ENCODE peak calls at places on chromosomes 1 and 21, in six cellular contexts. One of them, this sample, is unnamed.

GRCh38 chr1:54221867-54222484 is 22.0 kb downstream of the MRPL37 start:
- ATAC-seq in upper lobe of left lung: no peak
- ATAC-seq in A549: no peak
- ATAC-seq in HepG2: peak
- ATAC-seq in GM12878: no peak
- ATAC-seq in K562: peak
- ATAC-seq in this sample: no peak

GRCh38 chr1:218475275-218475674 is 130.1 kb downstream of the TGFB2 start:
- ATAC-seq in GM12878: no peak
- ATAC-seq in A549: no peak
- ATAC-seq in HepG2: no peak
- ATAC-seq in K562: no peak
- ATAC-seq in upper lobe of left lung: no peak
- ATAC-seq in this sample: no peak

GRCh38 chr1:64537942-64538341 is 68.0 kb downstream of the CACHD1 start:
- ATAC-seq in A549: no peak
- ATAC-seq in K562: no peak
- ATAC-seq in HepG2: no peak
- ATAC-seq in GM12878: no peak
- ATAC-seq in upper lobe of left lung: no peak
- ATAC-seq in this sample: no peak

GRCh38 chr1:185546029-185546428 is 188.2 kb upstream of the HMCN1 start:
- ATAC-seq in upper lobe of left lung: no peak
- ATAC-seq in HepG2: no peak
- ATAC-seq in A549: no peak
- ATAC-seq in K562: no peak
- ATAC-seq in GM12878: no peak
- ATAC-seq in this sample: no peak

GRCh38 chr1:54591127-54591756 is 32.1 kb downstream of the FAM151A start:
- ATAC-seq in HepG2: no peak
- ATAC-seq in GM12878: no peak
- ATAC-seq in upper lobe of left lung: no peak
- ATAC-seq in K562: no peak
- ATAC-seq in A549: no peak
- ATAC-seq in this sample: no peak

GRCh38 chr1:115327270-115327669 is 10.8 kb downstream of the NGF start:
- ATAC-seq in A549: no peak
- ATAC-seq in upper lobe of left lung: no peak
- ATAC-seq in K562: no peak
- ATAC-seq in GM12878: no peak
- ATAC-seq in HepG2: no peak
- ATAC-seq in this sample: no peak

GRCh38 chr1:11649237-11649623 is 5.0 kb downstream of the FBXO2 start:
- ATAC-seq in K562: no peak
- ATAC-seq in A549: no peak
- ATAC-seq in HepG2: no peak
- ATAC-seq in upper lobe of left lung: no peak
- ATAC-seq in GM12878: no peak
- ATAC-seq in this sample: no peak

GRCh38 chr1:52907068-52907811 is 14.3 kb downstream of the ECHDC2 start:
- ATAC-seq in K562: peak
- ATAC-seq in A549: no peak
- ATAC-seq in GM12878: no peak
- ATAC-seq in upper lobe of left lung: no peak
- ATAC-seq in HepG2: no peak
- ATAC-seq in this sample: no peak

GRCh38 chr1:25997759-25998074 is at the start of gene PAFAH2:
- ATAC-seq in K562: peak
- ATAC-seq in A549: peak
- ATAC-seq in GM12878: no peak
- ATAC-seq in upper lobe of left lung: peak
- ATAC-seq in HepG2: peak
- ATAC-seq in this sample: peak

GRCh38 chr1:228265167-228265566 is 57.3 kb downstream of the OBSCN start:
- ATAC-seq in upper lobe of left lung: no peak
- ATAC-seq in GM12878: peak
- ATAC-seq in K562: peak
- ATAC-seq in HepG2: peak
- ATAC-seq in A549: no peak
- ATAC-seq in this sample: no peak

GRCh38 chr1:40372658-40373322 is 737 bp upstream of the SMAP2 start:
- ATAC-seq in A549: no peak
- ATAC-seq in upper lobe of left lung: no peak
- ATAC-seq in K562: no peak
- ATAC-seq in GM12878: no peak
- ATAC-seq in HepG2: no peak
- ATAC-seq in this sample: no peak

GRCh38 chr1:215146252-215146975 is 63.9 kb downstream of the KCNK2 start:
- ATAC-seq in K562: no peak
- ATAC-seq in GM12878: no peak
- ATAC-seq in upper lobe of left lung: no peak
- ATAC-seq in A549: peak
- ATAC-seq in HepG2: no peak
- ATAC-seq in this sample: no peak

GRCh38 chr21:38355992-38356781 is 99.4 kb downstream of the KCNJ15 start:
- ATAC-seq in upper lobe of left lung: peak
- ATAC-seq in K562: peak
- ATAC-seq in A549: peak
- ATAC-seq in HepG2: peak
- ATAC-seq in GM12878: peak
- ATAC-seq in this sample: peak

GRCh38 chr1:13667696-13668095 is 32.3 kb upstream of the PRDM2 start:
- ATAC-seq in GM12878: peak
- ATAC-seq in K562: no peak
- ATAC-seq in HepG2: no peak
- ATAC-seq in A549: no peak
- ATAC-seq in upper lobe of left lung: no peak
- ATAC-seq in this sample: no peak

GRCh38 chr1:52963101-52963500 is 36.0 kb downstream of the SCP2 start:
- ATAC-seq in A549: no peak
- ATAC-seq in upper lobe of left lung: no peak
- ATAC-seq in HepG2: no peak
- ATAC-seq in GM12878: no peak
- ATAC-seq in K562: no peak
- ATAC-seq in this sample: no peak

GRCh38 chr21:36973986-36974850 is 7.7 kb upstream of the HLCS start:
- ATAC-seq in HepG2: no peak
- ATAC-seq in A549: no peak
- ATAC-seq in K562: peak
- ATAC-seq in GM12878: peak
- ATAC-seq in upper lobe of left lung: no peak
- ATAC-seq in this sample: no peak

GRCh38 chr21:33201945-33202344 is 27.8 kb upstream of the IFNAR2 start:
- ATAC-seq in A549: no peak
- ATAC-seq in K562: no peak
- ATAC-seq in GM12878: no peak
- ATAC-seq in upper lobe of left lung: no peak
- ATAC-seq in HepG2: no peak
- ATAC-seq in this sample: no peak

GRCh38 chr1:50796277-50796676 is 163.8 kb downstream of the FAF1 start:
- ATAC-seq in HepG2: no peak
- ATAC-seq in GM12878: no peak
- ATAC-seq in K562: no peak
- ATAC-seq in A549: no peak
- ATAC-seq in upper lobe of left lung: no peak
- ATAC-seq in this sample: no peak

GRCh38 chr1:26449868-26450267 is 17.7 kb downstream of the DHDDS start:
- ATAC-seq in GM12878: no peak
- ATAC-seq in HepG2: no peak
- ATAC-seq in K562: peak
- ATAC-seq in A549: no peak
- ATAC-seq in upper lobe of left lung: no peak
- ATAC-seq in this sample: no peak

GRCh38 chr1:101139130-101139529 is 97.7 kb upstream of the S1PR1 start:
- ATAC-seq in GM12878: no peak
- ATAC-seq in A549: no peak
- ATAC-seq in K562: no peak
- ATAC-seq in upper lobe of left lung: no peak
- ATAC-seq in HepG2: no peak
- ATAC-seq in this sample: no peak

DNA sequence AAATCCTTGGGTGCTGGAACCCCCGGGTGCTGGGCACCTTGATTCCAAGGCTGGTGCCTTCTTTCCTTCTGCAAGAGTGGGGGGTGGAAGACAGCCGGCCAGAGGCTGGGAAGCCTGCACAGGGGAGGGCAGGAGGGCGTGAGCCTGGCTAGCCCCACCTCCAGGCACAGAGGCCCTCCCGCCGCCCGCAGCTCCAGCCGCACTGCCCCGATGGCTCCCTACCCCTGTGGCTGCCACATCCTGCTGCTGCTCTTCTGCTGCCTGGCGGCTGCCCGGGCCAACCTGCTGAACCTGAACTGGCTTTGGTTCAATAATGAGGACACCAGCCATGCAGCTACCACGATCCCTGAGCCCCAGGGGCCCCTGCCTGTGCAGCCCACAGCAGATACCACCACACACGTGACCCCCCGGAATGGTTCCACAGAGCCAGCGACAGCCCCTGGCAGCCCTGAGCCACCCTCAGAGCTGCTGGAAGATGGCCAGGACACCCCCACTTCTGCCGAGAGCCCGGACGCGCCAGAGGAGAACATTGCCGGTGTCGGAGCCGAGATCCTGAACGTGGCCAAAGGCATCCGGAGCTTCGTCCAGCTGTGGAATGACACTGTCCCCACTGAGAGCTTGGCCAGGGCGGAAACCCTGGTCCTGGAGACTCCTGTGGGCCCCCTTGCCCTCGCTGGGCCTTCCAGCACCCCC is 50.5 kb downstream of the COL18A1 start:
- ATAC-seq in A549: no peak
- ATAC-seq in K562: peak
- ATAC-seq in upper lobe of left lung: peak
- ATAC-seq in HepG2: no peak
- ATAC-seq in GM12878: no peak
- ATAC-seq in this sample: peak
- TF ChIP-seq EP300 in A549: no peak
- TF ChIP-seq EP300 in K562: no peak
- TF ChIP-seq EP300 in upper lobe of left lung: no peak
- TF ChIP-seq EP300 in HepG2: no peak
- TF ChIP-seq EP300 in GM12878: no peak
- TF ChIP-seq EP300 in this sample: no peak

GRCh38 chr1:169105087-169105433 is 1.4 kb upstream of the ATP1B1 start:
- ATAC-seq in A549: no peak
- ATAC-seq in GM12878: no peak
- ATAC-seq in HepG2: no peak
- ATAC-seq in K562: no peak
- ATAC-seq in upper lobe of left lung: no peak
- ATAC-seq in this sample: no peak

GRCh38 chr1:169106095-169106920 is at the start of gene ATP1B1:
- ATAC-seq in K562: peak
- ATAC-seq in GM12878: peak
- ATAC-seq in upper lobe of left lung: peak
- ATAC-seq in HepG2: peak
- ATAC-seq in A549: peak
- ATAC-seq in this sample: peak

GRCh38 chr1:169106921-169107672 is 607 bp downstream of the ATP1B1 start:
- ATAC-seq in HepG2: no peak
- ATAC-seq in upper lobe of left lung: peak
- ATAC-seq in K562: peak
- ATAC-seq in GM12878: peak
- ATAC-seq in A549: no peak
- ATAC-seq in this sample: no peak

GRCh38 chr1:169103443-169103842 is 3.0 kb upstream of the ATP1B1 start:
- ATAC-seq in K562: no peak
- ATAC-seq in upper lobe of left lung: peak
- ATAC-seq in HepG2: no peak
- ATAC-seq in A549: no peak
- ATAC-seq in GM12878: no peak
- ATAC-seq in this sample: no peak

DNA sequence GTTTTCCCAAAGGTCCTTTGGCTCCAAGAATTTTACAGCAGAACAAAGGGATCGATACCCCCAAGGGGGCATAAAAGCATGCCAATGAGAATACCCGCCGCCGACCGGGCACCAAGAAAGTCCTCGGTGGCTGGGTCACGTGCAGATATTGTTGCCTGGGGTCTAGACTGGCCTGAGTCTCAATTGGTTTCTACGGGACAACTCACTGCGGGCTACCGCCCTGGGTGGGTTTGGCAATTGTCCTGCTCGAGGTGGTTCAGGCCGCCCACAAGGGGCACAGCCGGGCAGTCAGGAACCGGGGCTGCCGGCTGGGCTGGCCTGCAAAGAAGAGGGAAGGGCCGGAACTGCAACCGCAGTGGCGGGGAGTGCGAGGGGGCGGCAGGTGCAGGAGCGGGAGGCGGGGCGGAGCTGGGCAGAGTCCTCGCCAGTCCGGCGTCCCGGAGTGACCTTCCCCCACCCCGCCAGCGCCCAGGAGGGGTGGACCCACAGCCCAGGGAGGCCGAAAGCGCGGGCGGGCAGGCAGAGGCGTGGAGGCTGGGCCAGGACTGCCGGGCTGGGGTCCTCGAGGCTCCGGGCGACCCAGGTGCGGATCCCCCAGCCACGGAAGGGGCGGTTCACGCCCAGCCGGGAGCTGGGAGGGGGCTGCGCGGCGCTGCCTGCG is 926 bp upstream of the ATP1B1 start:
- ATAC-seq in upper lobe of left lung: peak
- ATAC-seq in K562: peak
- ATAC-seq in A549: peak
- ATAC-seq in HepG2: peak
- ATAC-seq in GM12878: peak
- ATAC-seq in this sample: peak
- TF ChIP-seq EP300 in upper lobe of left lung: no peak
- TF ChIP-seq EP300 in K562: no peak
- TF ChIP-seq EP300 in A549: peak
- TF ChIP-seq EP300 in HepG2: no peak
- TF ChIP-seq EP300 in GM12878: no peak
- TF ChIP-seq EP300 in this sample: no peak

GRCh38 chr1:160205242-160205973 is at the start of gene PEA15:
- ATAC-seq in HepG2: peak
- ATAC-seq in upper lobe of left lung: peak
- ATAC-seq in K562: peak
- ATAC-seq in A549: peak
- ATAC-seq in GM12878: peak
- ATAC-seq in this sample: peak
- TF ChIP-seq EP300 in HepG2: no peak
- TF ChIP-seq EP300 in upper lobe of left lung: no peak
- TF ChIP-seq EP300 in K562: no peak
- TF ChIP-seq EP300 in A549: no peak
- TF ChIP-seq EP300 in GM12878: no peak
- TF ChIP-seq EP300 in this sample: no peak

DNA sequence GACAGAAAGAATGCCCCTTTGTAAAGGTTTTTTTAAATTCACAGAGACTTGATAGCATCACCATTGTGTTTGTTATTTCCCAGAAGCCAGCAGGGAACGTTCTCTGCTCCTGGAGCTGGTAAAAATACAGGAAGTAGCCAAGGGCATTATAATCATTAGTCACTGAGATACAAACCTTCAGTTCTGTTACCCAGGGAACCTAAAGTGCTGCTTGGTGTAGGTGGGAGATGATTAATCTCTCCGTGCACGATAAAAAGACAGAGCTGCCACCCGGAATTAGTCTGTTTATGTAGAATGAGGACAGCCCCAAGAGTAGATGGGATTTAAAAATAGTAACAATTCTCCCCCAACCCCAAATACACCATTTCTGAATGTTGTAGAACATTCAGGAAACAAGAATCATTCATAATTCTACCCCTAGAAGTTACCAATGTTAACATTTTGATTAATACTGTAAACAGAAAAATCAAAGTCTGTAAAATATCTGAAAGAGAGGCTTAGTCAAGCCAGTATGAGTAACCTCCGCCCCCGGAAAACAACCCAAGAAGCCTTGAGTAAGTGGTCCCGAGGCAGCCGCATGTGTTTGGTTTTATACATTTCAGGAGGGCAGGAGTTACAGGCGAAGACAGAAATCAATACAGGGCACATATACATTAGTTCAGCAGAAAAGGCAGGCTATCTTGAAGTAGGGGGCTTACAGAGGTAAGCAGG is 45.3 kb upstream of the CTBS start:
- ATAC-seq in GM12878: no peak
- ATAC-seq in K562: no peak
- ATAC-seq in upper lobe of left lung: no peak
- ATAC-seq in A549: no peak
- ATAC-seq in HepG2: no peak
- ATAC-seq in this sample: no peak
- TF ChIP-seq EP300 in GM12878: no peak
- TF ChIP-seq EP300 in K562: no peak
- TF ChIP-seq EP300 in upper lobe of left lung: peak
- TF ChIP-seq EP300 in A549: no peak
- TF ChIP-seq EP300 in HepG2: no peak
- TF ChIP-seq EP300 in this sample: no peak

This sample was measured in gastroesophageal sphincter.